ENCODE peak calls at places on chromosomes 3 and 15, in nine cellular contexts. One of them, this sample, is unnamed.

GRCh38 chr15:35850284-35850683 is 304.3 kb upstream of the DPH6 start:
- DNase-seq in GM12878: no peak
- DNase-seq in endodermal cell: no peak
- DNase-seq in ovary: no peak
- DNase-seq in stomach: no peak
- DNase-seq in upper lobe of right lung: no peak
- DNase-seq in heart right ventricle: no peak
- DNase-seq in A549: no peak
- DNase-seq in uterus: no peak
- DNase-seq in this sample: no peak

GRCh38 chr15:74866090-74866489 is 7.1 kb downstream of the SCAMP2 start:
- DNase-seq in GM12878: no peak
- DNase-seq in endodermal cell: no peak
- DNase-seq in ovary: no peak
- DNase-seq in stomach: no peak
- DNase-seq in upper lobe of right lung: no peak
- DNase-seq in heart right ventricle: no peak
- DNase-seq in A549: peak; percentile 72
- DNase-seq in uterus: peak; percentile 42
- DNase-seq in this sample: no peak

GRCh38 chr3:141129049-141130038 is 78.2 kb downstream of the SPSB4 start:
- DNase-seq in GM12878: no peak
- DNase-seq in endodermal cell: no peak
- DNase-seq in ovary: no peak
- DNase-seq in stomach: no peak
- DNase-seq in upper lobe of right lung: no peak
- DNase-seq in heart right ventricle: no peak
- DNase-seq in A549: no peak
- DNase-seq in uterus: no peak
- DNase-seq in this sample: no peak

GRCh38 chr3:113910966-113911365 is 36.8 kb upstream of the ZDHHC23 start:
- DNase-seq in GM12878: no peak
- DNase-seq in endodermal cell: no peak
- DNase-seq in ovary: no peak
- DNase-seq in stomach: no peak
- DNase-seq in upper lobe of right lung: no peak
- DNase-seq in heart right ventricle: no peak
- DNase-seq in A549: no peak
- DNase-seq in uterus: no peak
- DNase-seq in this sample: no peak

GRCh38 chr3:72234394-72234793 is 449.4 kb upstream of the PROK2 start:
- DNase-seq in GM12878: no peak
- DNase-seq in endodermal cell: peak; percentile 26
- DNase-seq in ovary: peak; percentile 46
- DNase-seq in stomach: no peak
- DNase-seq in upper lobe of right lung: no peak
- DNase-seq in heart right ventricle: no peak
- DNase-seq in A549: no peak
- DNase-seq in uterus: peak; percentile 45
- DNase-seq in this sample: no peak

GRCh38 chr3:43389388-43390254 is 103.3 kb downstream of the SNRK start:
- DNase-seq in GM12878: peak; percentile 19
- DNase-seq in endodermal cell: no peak
- DNase-seq in ovary: no peak
- DNase-seq in stomach: peak; percentile 57
- DNase-seq in upper lobe of right lung: no peak
- DNase-seq in heart right ventricle: no peak
- DNase-seq in A549: no peak
- DNase-seq in uterus: peak; percentile 55
- DNase-seq in this sample: no peak

GRCh38 chr3:14231998-14232501 is 53.4 kb downstream of the LSM3 start:
- DNase-seq in GM12878: no peak
- DNase-seq in endodermal cell: no peak
- DNase-seq in ovary: no peak
- DNase-seq in stomach: no peak
- DNase-seq in upper lobe of right lung: no peak
- DNase-seq in heart right ventricle: no peak
- DNase-seq in A549: no peak
- DNase-seq in uterus: no peak
- DNase-seq in this sample: no peak

GRCh38 chr3:52831500-52832301 is 1.2 kb upstream of the ITIH4 start:
- DNase-seq in GM12878: no peak
- DNase-seq in endodermal cell: no peak
- DNase-seq in ovary: peak; percentile 40
- DNase-seq in stomach: peak; percentile 31
- DNase-seq in upper lobe of right lung: no peak
- DNase-seq in heart right ventricle: peak; percentile 41
- DNase-seq in A549: peak; percentile 43
- DNase-seq in uterus: peak; percentile 67
- DNase-seq in this sample: peak; percentile 70

GRCh38 chr3:175940881-175941280 is 1081.7 kb downstream of the NAALADL2 start:
- DNase-seq in GM12878: no peak
- DNase-seq in endodermal cell: peak; percentile 90
- DNase-seq in ovary: no peak
- DNase-seq in stomach: no peak
- DNase-seq in upper lobe of right lung: no peak
- DNase-seq in heart right ventricle: no peak
- DNase-seq in A549: no peak
- DNase-seq in uterus: no peak
- DNase-seq in this sample: no peak

GRCh38 chr3:25235471-25235870 is 192.6 kb upstream of the RARB start:
- DNase-seq in GM12878: no peak
- DNase-seq in endodermal cell: no peak
- DNase-seq in ovary: no peak
- DNase-seq in stomach: no peak
- DNase-seq in upper lobe of right lung: no peak
- DNase-seq in heart right ventricle: no peak
- DNase-seq in A549: no peak
- DNase-seq in uterus: no peak
- DNase-seq in this sample: no peak

DNA sequence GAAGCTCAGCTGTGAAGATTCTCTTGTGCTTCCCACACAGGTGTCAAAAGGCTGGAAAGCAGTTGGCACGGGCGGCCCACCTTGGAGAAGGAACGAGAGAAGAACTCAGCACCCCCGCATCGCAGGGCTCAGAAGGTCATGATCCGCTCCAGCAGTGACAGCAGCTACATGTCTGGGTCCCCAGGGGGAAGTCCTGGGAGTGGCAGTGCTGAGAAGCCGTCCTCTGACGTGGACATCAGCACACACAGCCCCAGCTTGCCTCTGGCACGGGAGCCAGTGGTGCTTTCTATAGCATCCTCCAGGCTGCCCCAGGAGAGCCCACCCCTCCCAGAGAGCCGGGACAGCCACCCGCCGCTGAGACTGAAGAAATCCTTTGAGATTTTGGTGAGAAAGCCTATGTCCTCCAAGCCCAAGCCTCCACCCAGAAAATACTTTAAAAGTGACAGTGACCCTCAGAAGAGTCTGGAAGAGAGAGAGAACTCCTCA is 31.4 kb downstream of the STARD5 start:
- DNase-seq in GM12878: peak; percentile 74
- DNase-seq in endodermal cell: no peak
- DNase-seq in ovary: no peak
- DNase-seq in stomach: no peak
- DNase-seq in upper lobe of right lung: no peak
- DNase-seq in heart right ventricle: no peak
- DNase-seq in A549: no peak
- DNase-seq in uterus: no peak
- DNase-seq in this sample: no peak
- H3K4me3 ChIP-seq in GM12878: peak overlapping the region; percentile 70
- H3K4me3 ChIP-seq in endodermal cell: no peak overlapping the region
- H3K4me3 ChIP-seq in ovary: no peak overlapping the region
- H3K4me3 ChIP-seq in stomach: no peak overlapping the region
- H3K4me3 ChIP-seq in upper lobe of right lung: no peak overlapping the region
- H3K4me3 ChIP-seq in heart right ventricle: no peak overlapping the region
- H3K4me3 ChIP-seq in A549: no peak overlapping the region
- H3K4me3 ChIP-seq in uterus: no peak overlapping the region
- H3K4me3 ChIP-seq in this sample: no peak overlapping the region

GRCh38 chr15:98943609-98944111 is 63.9 kb downstream of the PGPEP1L start:
- DNase-seq in GM12878: no peak
- DNase-seq in endodermal cell: no peak
- DNase-seq in ovary: no peak
- DNase-seq in stomach: no peak
- DNase-seq in upper lobe of right lung: no peak
- DNase-seq in heart right ventricle: peak; percentile 48
- DNase-seq in A549: no peak
- DNase-seq in uterus: peak; percentile 64
- DNase-seq in this sample: no peak
- H3K27ac ChIP-seq in GM12878: no peak overlapping the region
- H3K27ac ChIP-seq in endodermal cell: no peak overlapping the region
- H3K27ac ChIP-seq in ovary: peak overlapping the region; percentile 27
- H3K27ac ChIP-seq in stomach: peak overlapping the region; percentile 16
- H3K27ac ChIP-seq in upper lobe of right lung: no peak overlapping the region
- H3K27ac ChIP-seq in heart right ventricle: no peak overlapping the region
- H3K27ac ChIP-seq in A549: peak overlapping the region; percentile 69
- H3K27ac ChIP-seq in uterus: peak overlapping the region; percentile 90
- H3K27ac ChIP-seq in this sample: peak overlapping the region; percentile 47

GRCh38 chr3:49199244-49199899 is 28.0 kb downstream of the KLHDC8B start:
- DNase-seq in GM12878: no peak
- DNase-seq in endodermal cell: peak; percentile 90
- DNase-seq in ovary: peak; percentile 96
- DNase-seq in stomach: peak; percentile 54
- DNase-seq in upper lobe of right lung: peak; percentile 83
- DNase-seq in heart right ventricle: peak; percentile 96
- DNase-seq in A549: no peak
- DNase-seq in uterus: peak; percentile 96
- DNase-seq in this sample: peak; percentile 64

GRCh38 chr3:49205154-49205788 is 33.9 kb downstream of the KLHDC8B start:
- DNase-seq in GM12878: no peak
- DNase-seq in endodermal cell: no peak
- DNase-seq in ovary: no peak
- DNase-seq in stomach: no peak
- DNase-seq in upper lobe of right lung: no peak
- DNase-seq in heart right ventricle: no peak
- DNase-seq in A549: no peak
- DNase-seq in uterus: no peak
- DNase-seq in this sample: no peak

GRCh38 chr3:49198611-49199230 is 27.3 kb downstream of the KLHDC8B start:
- DNase-seq in GM12878: no peak
- DNase-seq in endodermal cell: no peak
- DNase-seq in ovary: no peak
- DNase-seq in stomach: no peak
- DNase-seq in upper lobe of right lung: peak; percentile 51
- DNase-seq in heart right ventricle: no peak
- DNase-seq in A549: no peak
- DNase-seq in uterus: no peak
- DNase-seq in this sample: no peak

GRCh38 chr3:49198161-49198560 is 26.8 kb downstream of the KLHDC8B start:
- DNase-seq in GM12878: no peak
- DNase-seq in endodermal cell: no peak
- DNase-seq in ovary: no peak
- DNase-seq in stomach: no peak
- DNase-seq in upper lobe of right lung: no peak
- DNase-seq in heart right ventricle: no peak
- DNase-seq in A549: no peak
- DNase-seq in uterus: no peak
- DNase-seq in this sample: no peak

GRCh38 chr3:49199900-49200281 is 28.5 kb downstream of the KLHDC8B start:
- DNase-seq in GM12878: no peak
- DNase-seq in endodermal cell: no peak
- DNase-seq in ovary: peak; percentile 39
- DNase-seq in stomach: no peak
- DNase-seq in upper lobe of right lung: peak; percentile 44
- DNase-seq in heart right ventricle: no peak
- DNase-seq in A549: no peak
- DNase-seq in uterus: no peak
- DNase-seq in this sample: no peak
- H3K4me3 ChIP-seq in GM12878: no peak overlapping the region
- H3K4me3 ChIP-seq in endodermal cell: no peak overlapping the region
- H3K4me3 ChIP-seq in ovary: peak overlapping the region; percentile 46
- H3K4me3 ChIP-seq in stomach: peak overlapping the region; percentile 40
- H3K4me3 ChIP-seq in upper lobe of right lung: peak overlapping the region; percentile 39
- H3K4me3 ChIP-seq in heart right ventricle: peak overlapping the region; percentile 58
- H3K4me3 ChIP-seq in A549: no peak overlapping the region
- H3K4me3 ChIP-seq in uterus: peak overlapping the region; percentile 53
- H3K4me3 ChIP-seq in this sample: peak overlapping the region; percentile 75

GRCh38 chr15:67106764-67107013 is 41.3 kb downstream of the SMAD3 start:
- DNase-seq in GM12878: no peak
- DNase-seq in endodermal cell: no peak
- DNase-seq in ovary: no peak
- DNase-seq in stomach: no peak
- DNase-seq in upper lobe of right lung: no peak
- DNase-seq in heart right ventricle: no peak
- DNase-seq in A549: no peak
- DNase-seq in uterus: no peak
- DNase-seq in this sample: no peak

GRCh38 chr15:67107014-67107812 is 41.8 kb downstream of the SMAD3 start:
- DNase-seq in GM12878: no peak
- DNase-seq in endodermal cell: no peak
- DNase-seq in ovary: peak; percentile 66
- DNase-seq in stomach: peak; percentile 82
- DNase-seq in upper lobe of right lung: no peak
- DNase-seq in heart right ventricle: no peak
- DNase-seq in A549: peak; percentile 99
- DNase-seq in uterus: peak; percentile 88
- DNase-seq in this sample: peak; percentile 64

GRCh38 chr15:67104453-67104852 is 39.1 kb downstream of the SMAD3 start:
- DNase-seq in GM12878: no peak
- DNase-seq in endodermal cell: no peak
- DNase-seq in ovary: no peak
- DNase-seq in stomach: no peak
- DNase-seq in upper lobe of right lung: no peak
- DNase-seq in heart right ventricle: no peak
- DNase-seq in A549: no peak
- DNase-seq in uterus: no peak
- DNase-seq in this sample: no peak

GRCh38 chr15:67105065-67105951 is 39.9 kb downstream of the SMAD3 start:
- DNase-seq in GM12878: no peak
- DNase-seq in endodermal cell: peak; percentile 67
- DNase-seq in ovary: peak; percentile 59
- DNase-seq in stomach: peak; percentile 57
- DNase-seq in upper lobe of right lung: no peak
- DNase-seq in heart right ventricle: no peak
- DNase-seq in A549: peak; percentile 97
- DNase-seq in uterus: peak; percentile 69
- DNase-seq in this sample: peak; percentile 46

DNA sequence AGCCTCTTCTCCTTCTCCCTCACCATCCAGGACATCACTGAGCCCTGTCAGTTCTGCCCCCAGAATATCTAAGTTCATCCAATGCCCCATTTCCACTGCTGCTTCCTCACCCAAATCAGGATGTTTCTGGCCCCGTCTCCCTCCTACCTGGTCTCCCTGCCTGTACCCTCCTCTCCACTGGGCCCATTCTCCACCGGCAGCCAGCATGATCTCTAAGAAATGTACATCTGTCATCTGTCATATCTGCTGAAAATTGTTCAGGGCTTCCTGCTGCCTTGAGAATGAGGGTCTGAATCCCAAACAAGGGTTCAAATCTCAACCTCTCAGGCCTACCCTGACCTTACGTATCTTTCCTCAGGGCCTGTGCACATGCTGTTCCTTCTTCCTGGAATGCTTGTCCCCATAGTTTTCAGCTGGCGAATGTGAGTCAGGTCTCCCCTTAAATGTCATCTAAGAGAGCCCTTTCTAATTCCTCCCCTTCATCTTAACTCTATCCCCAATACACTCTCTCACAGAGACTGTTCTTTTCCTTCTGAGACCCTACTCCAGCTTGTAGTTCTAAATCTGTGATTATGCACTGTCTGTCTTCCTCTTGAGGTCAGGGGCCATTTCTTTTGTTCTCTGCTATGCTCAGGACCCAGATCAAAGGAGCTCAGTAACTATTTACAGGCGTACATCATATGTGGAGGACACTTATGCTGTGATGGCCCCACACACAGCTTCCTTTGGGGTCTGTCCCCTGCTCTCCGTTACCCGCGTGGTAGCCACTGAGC is 40.8 kb downstream of the SMAD3 start:
- DNase-seq in GM12878: no peak
- DNase-seq in endodermal cell: no peak
- DNase-seq in ovary: peak; percentile 18
- DNase-seq in stomach: no peak
- DNase-seq in upper lobe of right lung: no peak
- DNase-seq in heart right ventricle: no peak
- DNase-seq in A549: no peak
- DNase-seq in uterus: no peak
- DNase-seq in this sample: no peak
- H3K27ac ChIP-seq in GM12878: peak overlapping the region; percentile 7
- H3K27ac ChIP-seq in endodermal cell: no peak overlapping the region
- H3K27ac ChIP-seq in ovary: no peak overlapping the region
- H3K27ac ChIP-seq in stomach: peak overlapping the region; percentile 83
- H3K27ac ChIP-seq in upper lobe of right lung: peak overlapping the region; percentile 24
- H3K27ac ChIP-seq in heart right ventricle: peak overlapping the region; percentile 42
- H3K27ac ChIP-seq in A549: peak overlapping the region; percentile 92
- H3K27ac ChIP-seq in uterus: peak overlapping the region; percentile 60
- H3K27ac ChIP-seq in this sample: peak overlapping the region; percentile 31